ENCODE peak calls at places on chromosomes 5 and 9, in seven cellular contexts. One of them, this sample, is unnamed.

GRCh38 chr9:82438581-82438980 is 450.0 kb downstream of the SPATA31D1 start:
- DNase-seq in astrocyte: no peak
- DNase-seq in NCI-H2171: no peak
- DNase-seq in OCI-M1: no peak
- DNase-seq in nucleus accumbens: no peak
- DNase-seq in thyroid gland: no peak
- DNase-seq in foreskin fibroblast: no peak
- DNase-seq in this sample: no peak

GRCh38 chr9:114149181-114149580 is 6.2 kb upstream of the COL27A1 start:
- DNase-seq in astrocyte: no peak
- DNase-seq in NCI-H2171: no peak
- DNase-seq in OCI-M1: no peak
- DNase-seq in nucleus accumbens: no peak
- DNase-seq in thyroid gland: no peak
- DNase-seq in foreskin fibroblast: no peak
- DNase-seq in this sample: no peak

GRCh38 chr5:144941004-144941403 is 770.3 kb downstream of the KCTD16 start:
- DNase-seq in astrocyte: no peak
- DNase-seq in NCI-H2171: no peak
- DNase-seq in OCI-M1: no peak
- DNase-seq in nucleus accumbens: no peak
- DNase-seq in thyroid gland: no peak
- DNase-seq in foreskin fibroblast: no peak
- DNase-seq in this sample: no peak

GRCh38 chr5:59873113-59873512 is 20.4 kb downstream of the PDE4D start:
- DNase-seq in astrocyte: peak; percentile 77
- DNase-seq in NCI-H2171: no peak
- DNase-seq in OCI-M1: no peak
- DNase-seq in nucleus accumbens: no peak
- DNase-seq in thyroid gland: no peak
- DNase-seq in foreskin fibroblast: peak; percentile 89
- DNase-seq in this sample: no peak

GRCh38 chr5:170565077-170565476 is 61.3 kb downstream of the KCNIP1 start:
- DNase-seq in astrocyte: no peak
- DNase-seq in NCI-H2171: no peak
- DNase-seq in OCI-M1: no peak
- DNase-seq in nucleus accumbens: peak; percentile 73
- DNase-seq in thyroid gland: no peak
- DNase-seq in foreskin fibroblast: no peak
- DNase-seq in this sample: no peak

GRCh38 chr5:138449501-138450239 is 10.8 kb downstream of the REEP2 start:
- DNase-seq in astrocyte: peak; percentile 37
- DNase-seq in NCI-H2171: peak; percentile 37
- DNase-seq in OCI-M1: peak; percentile 92
- DNase-seq in nucleus accumbens: peak; percentile 57
- DNase-seq in thyroid gland: peak; percentile 89
- DNase-seq in foreskin fibroblast: peak; percentile 93
- DNase-seq in this sample: peak; percentile 91

GRCh38 chr9:125550216-125550614 is 156.8 kb downstream of the MAPKAP1 start:
- DNase-seq in astrocyte: peak; percentile 76
- DNase-seq in NCI-H2171: no peak
- DNase-seq in OCI-M1: no peak
- DNase-seq in nucleus accumbens: no peak
- DNase-seq in thyroid gland: no peak
- DNase-seq in foreskin fibroblast: peak; percentile 65
- DNase-seq in this sample: no peak

GRCh38 chr5:314676-315487 is 6.6 kb upstream of the AHRR start:
- DNase-seq in astrocyte: no peak
- DNase-seq in NCI-H2171: no peak
- DNase-seq in OCI-M1: no peak
- DNase-seq in nucleus accumbens: no peak
- DNase-seq in thyroid gland: no peak
- DNase-seq in foreskin fibroblast: no peak
- DNase-seq in this sample: no peak

GRCh38 chr5:127072861-127073846 is at the start of gene C5orf63:
- DNase-seq in astrocyte: peak; percentile 29
- DNase-seq in NCI-H2171: no peak
- DNase-seq in OCI-M1: peak; percentile 1
- DNase-seq in nucleus accumbens: no peak
- DNase-seq in thyroid gland: peak; percentile 62
- DNase-seq in foreskin fibroblast: peak; percentile 58
- DNase-seq in this sample: no peak

GRCh38 chr9:131273791-131274673 is 2.3 kb downstream of the FAM78A start:
- DNase-seq in astrocyte: no peak
- DNase-seq in NCI-H2171: no peak
- DNase-seq in OCI-M1: peak; percentile 74
- DNase-seq in nucleus accumbens: no peak
- DNase-seq in thyroid gland: no peak
- DNase-seq in foreskin fibroblast: no peak
- DNase-seq in this sample: peak; percentile 72

GRCh38 chr5:171312129-171312819 is 3.2 kb downstream of the TLX3 start:
- DNase-seq in astrocyte: no peak
- DNase-seq in NCI-H2171: no peak
- DNase-seq in OCI-M1: no peak
- DNase-seq in nucleus accumbens: no peak
- DNase-seq in thyroid gland: no peak
- DNase-seq in foreskin fibroblast: peak; percentile 35
- DNase-seq in this sample: no peak

This sample was measured in KBM-7.